ENCODE peak calls at places on chromosomes 4 and X, in six cellular contexts. K, J, X, S, W and Y are unnamed samples.

GRCh38 chrX:47226071-47226470 is 6.7 kb upstream of the USP11 start:
- DNase-seq in K (no peak), J (no peak), X (no peak), S (no peak), W (no peak), Y (no peak)

GRCh38 chr4:78644744-78645330 is 93.3 kb downstream of the ANXA3 start:
- DNase-seq in K (peak; percentile 84), J (peak; percentile 26), X (peak; percentile 71), S (no peak), W (peak; percentile 52), Y (no peak)

GRCh38 chrX:40573763-40574162 is 7.0 kb upstream of the ATP6AP2 start:
- DNase-seq in K (no peak), J (no peak), X (peak; percentile 29), S (no peak), W (no peak), Y (peak; percentile 35)

GRCh38 chr4:155974476-155974749 is 20.7 kb upstream of the CTSO start:
- DNase-seq in K (no peak), J (no peak), X (no peak), S (no peak), W (no peak), Y (no peak)

GRCh38 chr4:112704322-112704721 is 67.4 kb downstream of the LARP7 start:
- DNase-seq in K (no peak), J (no peak), X (no peak), S (no peak), W (no peak), Y (no peak)

GRCh38 chr4:16590792-16591191 is 307.7 kb downstream of the LDB2 start:
- DNase-seq in K (no peak), J (no peak), X (no peak), S (no peak), W (peak; percentile 26), Y (no peak)

GRCh38 chr4:114364857-114365256 is 233.8 kb upstream of the UGT8 start:
- DNase-seq in K (no peak), J (no peak), X (no peak), S (no peak), W (no peak), Y (no peak)

GRCh38 chr4:7659429-7660175 is 224.9 kb upstream of the PSAPL1 start:
- DNase-seq in K (no peak), J (no peak), X (no peak), S (no peak), W (no peak), Y (no peak)

GRCh38 chr4:8598391-8599090 is 6.0 kb downstream of the CPZ start:
- DNase-seq in K (no peak), J (no peak), X (no peak), S (no peak), W (no peak), Y (no peak)

GRCh38 chr4:118962540-118962939 is 73.9 kb downstream of the SYNPO2 start:
- DNase-seq in K (no peak), J (no peak), X (no peak), S (no peak), W (no peak), Y (no peak)

GRCh38 chrX:132442674-132443073 is 46.2 kb downstream of the MBNL3 start:
- DNase-seq in K (no peak), J (no peak), X (no peak), S (no peak), W (no peak), Y (no peak)

GRCh38 chrX:53421125-53421524 is 1.3 kb downstream of the SMC1A start:
- DNase-seq in K (no peak), J (no peak), X (no peak), S (no peak), W (no peak), Y (no peak)

GRCh38 chrX:52363247-52363883 is 5.5 kb upstream of the XAGE2 start:
- DNase-seq in K (no peak), J (no peak), X (no peak), S (peak; percentile 47), W (peak; percentile 5), Y (peak; percentile 83)